ENCODE peak calls at places on chromosomes 4 and X, in ten cellular contexts. B, O, Z, R, E, S, L, Q, Y and G are unnamed samples.

GRCh38 chr4:37561803-37562207 is 124.4 kb downstream of the RELL1 start:
- DNase-seq in Q (peak), L (no peak), S (no peak), Y (peak), B (no peak), E (no peak), Z (peak), R (peak), O (no peak), G (no peak)

GRCh38 chr4:106985830-106986229 is 50.3 kb downstream of the DKK2 start:
- DNase-seq in B (no peak), R (no peak), Q (peak), Z (no peak), E (no peak), O (no peak), L (no peak), Y (no peak), S (no peak), G (no peak)

GRCh38 chr4:152860057-152860456 is 76.1 kb upstream of the FHDC1 start:
- DNase-seq in Y (peak), O (no peak), R (no peak), Z (no peak), B (no peak), L (no peak), S (no peak), E (no peak), Q (no peak), G (no peak)

GRCh38 chrX:148530464-148531077 is 30.2 kb downstream of the AFF2 start:
- DNase-seq in L (no peak), O (no peak), B (no peak), S (peak), Y (no peak), Z (peak), R (no peak), Q (peak), E (no peak), G (no peak)

GRCh38 chrX:13741695-13742094 is 7.1 kb downstream of the OFD1 start:
- DNase-seq in S (no peak), B (no peak), E (no peak), Z (no peak), Y (no peak), R (no peak), Q (no peak), O (no peak), L (no peak), G (no peak)

GRCh38 chr4:108830509-108831244 is 67.8 kb upstream of the ETNPPL start:
- DNase-seq in S (peak), Q (no peak), E (no peak), Z (peak), L (no peak), O (no peak), R (peak), Y (no peak), B (no peak), G (no peak)

GRCh38 chr4:11805837-11806236 is 377.1 kb upstream of the HS3ST1 start:
- DNase-seq in R (peak), O (no peak), B (no peak), Q (no peak), L (no peak), Y (no peak), E (no peak), S (no peak), Z (peak), G (no peak)

GRCh38 chr4:74056114-74056857 is 17.8 kb upstream of the CXCL3 start:
- DNase-seq in S (no peak), L (no peak), E (no peak), Q (peak), Y (no peak), R (no peak), Z (peak), B (no peak), O (no peak), G (no peak)

GRCh38 chr4:111399523-111400135 is 745.6 kb upstream of the FAM241A start:
- DNase-seq in L (no peak), S (no peak), Z (no peak), Q (peak), B (no peak), O (peak), E (no peak), R (peak), Y (no peak), G (no peak)

GRCh38 chrX:56764975-56765791 is 36.1 kb downstream of the NBDY start:
- DNase-seq in E (no peak), S (no peak), R (no peak), B (peak), L (peak), O (no peak), Z (no peak), Y (no peak), Q (no peak), G (no peak)

GRCh38 chr4:83454626-83455025 is 997 bp downstream of the HELQ start:
- DNase-seq in Q (no peak), E (no peak), R (no peak), L (no peak), B (no peak), O (no peak), Y (no peak), Z (peak), S (no peak), G (no peak)

GRCh38 chr4:4765811-4766210 is 93.7 kb upstream of the MSX1 start:
- DNase-seq in R (no peak), E (no peak), O (no peak), S (no peak), Z (no peak), Y (no peak), L (no peak), Q (no peak), B (no peak), G (no peak)

GRCh38 chr4:124931050-124931449 is 218.5 kb upstream of the ANKRD50 start:
- DNase-seq in R (no peak), S (no peak), Q (no peak), Z (peak), E (no peak), Y (no peak), O (no peak), B (no peak), L (no peak), G (no peak)

GRCh38 chr4:185203380-185204237 is at the start of gene CFAP97:
- DNase-seq in Z (peak), R (peak), Y (peak), B (peak), S (peak), O (peak), E (no peak), L (peak), Q (peak), G (peak)

GRCh38 chr4:167713756-167714155 is 378.6 kb upstream of the ANXA10 start:
- DNase-seq in L (no peak), Z (no peak), B (no peak), S (no peak), Q (peak), Y (no peak), R (no peak), E (no peak), O (no peak), G (no peak)

GRCh38 chr4:39814403-39815185 is 116.7 kb downstream of the UBE2K start:
- DNase-seq in L (no peak), Q (peak), Y (no peak), R (no peak), O (no peak), S (no peak), Z (peak), B (no peak), E (no peak), G (no peak)

GRCh38 chr4:22508376-22508775 is 7.5 kb downstream of the ADGRA3 start:
- DNase-seq in Q (no peak), Z (no peak), B (no peak), R (no peak), S (no peak), L (no peak), Y (no peak), O (no peak), E (no peak), G (no peak)

GRCh38 chrX:12881914-12882313 is 15.0 kb downstream of the TLR7 start:
- DNase-seq in O (no peak), S (no peak), B (no peak), Q (no peak), L (no peak), R (no peak), E (no peak), Z (no peak), Y (no peak), G (no peak)

GRCh38 chrX:38473715-38474114 is 87.6 kb upstream of the TSPAN7 start:
- DNase-seq in R (no peak), Y (no peak), Q (no peak), Z (no peak), B (no peak), S (no peak), L (no peak), E (no peak), O (no peak), G (no peak)

GRCh38 chrX:6778547-6779231 is 243.8 kb upstream of the VCX3A start:
- DNase-seq in Y (no peak), R (no peak), Z (no peak), L (no peak), S (no peak), O (peak), E (no peak), Q (no peak), B (no peak), G (no peak)

GRCh38 chrX:18426004-18426320 is 554 bp downstream of the CDKL5 start:
- DNase-seq in L (no peak), Q (no peak), B (no peak), Y (no peak), O (no peak), E (no peak), S (peak), Z (no peak), R (no peak), G (no peak)

GRCh38 chrX:48823029-48823428 is 3.3 kb upstream of the ERAS start:
- DNase-seq in Z (no peak), S (no peak), R (no peak), L (peak), B (no peak), Y (no peak), O (no peak), Q (no peak), E (no peak), G (no peak)

GRCh38 chr4:143377635-143378099 is 41.0 kb downstream of the GAB1 start:
- DNase-seq in L (no peak), R (no peak), E (no peak), O (no peak), B (no peak), S (no peak), Y (no peak), Q (no peak), Z (no peak), G (no peak)

GRCh38 chr4:3257125-3257690 is 8.2 kb downstream of the MSANTD1 start:
- DNase-seq in Z (no peak), S (peak), O (no peak), E (no peak), Q (no peak), R (peak), B (peak), Y (peak), L (peak), G (no peak)

GRCh38 chrX:133495464-133496391 is 80.4 kb upstream of the GPC4 start:
- DNase-seq in Y (no peak), Q (no peak), R (no peak), O (no peak), B (peak), L (peak), Z (peak), S (peak), E (no peak), G (peak)

GRCh38 chr4:82885410-82885809 is 5.5 kb downstream of the SEC31A start:
- DNase-seq in Y (no peak), S (no peak), E (no peak), B (no peak), Z (no peak), L (no peak), O (no peak), R (no peak), Q (no peak), G (no peak)

GRCh38 chr4:40617903-40618302 is 11.8 kb downstream of the RBM47 start:
- DNase-seq in Y (no peak), L (no peak), R (no peak), S (no peak), O (no peak), Z (peak), Q (no peak), B (no peak), E (no peak), G (no peak)

GRCh38 chrX:5976332-5976731 is 252.3 kb downstream of the NLGN4X start:
- DNase-seq in L (no peak), E (no peak), Z (no peak), S (no peak), B (no peak), Q (no peak), O (no peak), Y (no peak), R (no peak), G (no peak)

GRCh38 chr4:119559044-119559647 is 69.5 kb downstream of the PDE5A start:
- DNase-seq in Q (peak), R (peak), O (no peak), B (no peak), Y (no peak), Z (peak), L (no peak), E (peak), S (no peak), G (no peak)

GRCh38 chr4:163107754-163108153 is 58.9 kb downstream of the NAF1 start:
- DNase-seq in Z (peak), Y (no peak), O (no peak), L (no peak), S (no peak), E (no peak), B (no peak), Q (peak), R (no peak), G (no peak)

GRCh38 chr4:123750044-123750443 is 353.4 kb downstream of the SPRY1 start:
- DNase-seq in S (no peak), B (no peak), Z (no peak), O (no peak), L (no peak), R (no peak), E (peak), Q (no peak), Y (no peak), G (no peak)

GRCh38 chr4:177108708-177109107 is 201.0 kb upstream of the NEIL3 start:
- DNase-seq in Y (no peak), S (no peak), R (no peak), E (no peak), Q (peak), L (no peak), B (no peak), O (no peak), Z (peak), G (no peak)

GRCh38 chr4:184808719-184809062 is 17.1 kb downstream of the ACSL1 start:
- DNase-seq in Z (no peak), Q (no peak), O (no peak), R (no peak), B (no peak), S (no peak), L (no peak), Y (no peak), E (no peak), G (no peak)

GRCh38 chrX:68508799-68509198 is 9.9 kb downstream of the YIPF6 start:
- DNase-seq in S (no peak), Y (no peak), E (no peak), L (no peak), Q (peak), Z (peak), O (no peak), R (no peak), B (no peak), G (no peak)

GRCh38 chr4:132015321-132015720 is 1133.8 kb upstream of the PCDH10 start:
- DNase-seq in B (no peak), O (no peak), E (no peak), L (no peak), R (no peak), S (no peak), Q (no peak), Y (no peak), Z (no peak), G (no peak)

GRCh38 chr4:79917246-79917645 is 155.8 kb downstream of the ANTXR2 start:
- DNase-seq in R (no peak), O (no peak), Q (peak), L (peak), Y (no peak), Z (peak), S (peak), E (peak), B (no peak), G (no peak)

GRCh38 chrX:133045986-133046385 is 50.9 kb downstream of the USP26 start:
- DNase-seq in Z (no peak), L (no peak), S (no peak), E (no peak), Q (no peak), O (no peak), B (no peak), R (peak), Y (no peak), G (no peak)

GRCh38 chr4:53116959-53117358 is 248.9 kb downstream of the SCFD2 start:
- DNase-seq in E (no peak), Z (peak), B (no peak), Q (no peak), O (no peak), R (no peak), S (no peak), Y (no peak), L (no peak), G (no peak)